ENCODE peak calls at places on chromosomes 1 and 21, in seven cellular contexts. B is heart left ventricle, D is uterus, T is IMR-90, A is thyroid gland, E is sigmoid colon, P is suprapubic skin. C is an unnamed sample. For H3K27me3, the result is how much of the 10 kb centered on the place peaks cover.

GRCh38 chr1:152486400-152487006 is 24.1 kb upstream of the LCE5A start:
- DNase-seq in B (no peak), D (no peak), T (no peak), A (no peak), E (no peak), P (no peak), C (no peak)

GRCh38 chr1:173302890-173303829 is 96.0 kb upstream of the TNFSF4 start:
- DNase-seq in B (no peak), D (no peak), T (no peak), A (no peak), E (no peak), P (no peak), C (no peak)

GRCh38 chr1:61332196-61332753 is 249.9 kb downstream of the NFIA start:
- DNase-seq in B (no peak), D (no peak), T (no peak), A (no peak), E (no peak), P (no peak), C (no peak)

GRCh38 chr1:28509705-28510349 is 4.0 kb downstream of the RCC1 start:
- DNase-seq in B (no peak), D (no peak), T (no peak), A (no peak), E (no peak), P (no peak), C (no peak)

GRCh38 chr1:150186789-150187559 is 37.3 kb downstream of the PLEKHO1 start:
- DNase-seq in B (no peak), D (no peak), T (peak), A (no peak), E (no peak), P (no peak), C (no peak)

GRCh38 chr1:156644146-156644545 is 2.2 kb downstream of the BCAN start:
- DNase-seq in B (no peak), D (no peak), T (no peak), A (no peak), E (no peak), P (no peak), C (no peak)

GRCh38 chr1:30727796-30728195 is 4.4 kb upstream of the MATN1 start:
- DNase-seq in B (no peak), D (no peak), T (peak), A (no peak), E (no peak), P (no peak), C (no peak)

GRCh38 chr1:175287849-175288248 is 95.3 kb upstream of the KIAA0040 start:
- DNase-seq in B (no peak), D (no peak), T (no peak), A (no peak), E (no peak), P (no peak), C (no peak)

GRCh38 chr1:46585312-46585711 is 18.8 kb downstream of the MKNK1 start:
- DNase-seq in B (no peak), D (no peak), T (no peak), A (no peak), E (no peak), P (no peak), C (no peak)

GRCh38 chr1:198530964-198531363 is 9.5 kb downstream of the ATP6V1G3 start:
- DNase-seq in B (no peak), D (no peak), T (no peak), A (no peak), E (no peak), P (no peak), C (no peak)

GRCh38 chr1:182164273-182164672 is 102.8 kb upstream of the ZNF648 start:
- DNase-seq in B (no peak), D (no peak), T (no peak), A (no peak), E (no peak), P (no peak), C (peak)

GRCh38 chr1:40861227-40862003 is 748 bp downstream of the CITED4 start:
- DNase-seq in B (peak), D (no peak), T (peak), A (peak), E (peak), P (no peak), C (no peak)

GRCh38 chr1:8598060-8598724 is 219.2 kb downstream of the RERE start:
- DNase-seq in B (peak), D (peak), T (peak), A (peak), E (peak), P (no peak), C (no peak)

GRCh38 chr1:212247179-212247721 is 38.0 kb upstream of the PPP2R5A start:
- DNase-seq in B (no peak), D (no peak), T (peak), A (peak), E (no peak), P (no peak), C (no peak)

GRCh38 chr1:112923956-112924349 is 32.0 kb downstream of the SLC16A1 start:
- DNase-seq in B (no peak), D (no peak), T (no peak), A (no peak), E (no peak), P (no peak), C (no peak)

GRCh38 chr1:117541003-117541402 is 64.8 kb upstream of the TENT5C start:
- DNase-seq in B (no peak), D (peak), T (no peak), A (peak), E (no peak), P (no peak), C (no peak)

GRCh38 chr1:54980046-54980527 is 341 bp upstream of the TMEM61 start:
- DNase-seq in B (no peak), D (no peak), T (no peak), A (no peak), E (no peak), P (no peak), C (no peak)

GRCh38 chr1:53400761-53401379 is 58.3 kb upstream of the DMRTB1 start:
- DNase-seq in B (no peak), D (no peak), T (peak), A (peak), E (peak), P (peak), C (no peak)

GRCh38 chr1:84859866-84860265 is 33.1 kb downstream of the LPAR3 start:
- DNase-seq in B (no peak), D (no peak), T (no peak), A (no peak), E (no peak), P (no peak), C (no peak)

GRCh38 chr1:179031855-179032513 is 6.3 kb downstream of the FAM20B start:
- DNase-seq in B (no peak), D (no peak), T (peak), A (no peak), E (no peak), P (no peak), C (no peak)

GRCh38 chr1:207027921-207028320 is 4.6 kb downstream of the C1orf116 start:
- DNase-seq in B (no peak), D (no peak), T (no peak), A (no peak), E (no peak), P (no peak), C (no peak)

GRCh38 chr1:159088050-159088449 is 11.5 kb upstream of the AIM2 start:
- DNase-seq in B (no peak), D (no peak), T (peak), A (no peak), E (no peak), P (no peak), C (no peak)

GRCh38 chr1:221241592-221241991 is 362.3 kb downstream of the HLX start:
- DNase-seq in B (no peak), D (no peak), T (no peak), A (no peak), E (no peak), P (no peak), C (no peak)

GRCh38 chr1:95547000-95547399 is 313.0 kb downstream of the RWDD3 start:
- DNase-seq in B (no peak), D (no peak), T (no peak), A (no peak), E (no peak), P (no peak), C (no peak)

GRCh38 chr1:2564006-2564814 is 8.0 kb downstream of the TNFRSF14 start:
- DNase-seq in B (no peak), D (no peak), T (no peak), A (no peak), E (no peak), P (no peak), C (no peak)

GRCh38 chr1:37556712-37557196 is at the start of gene DNALI1:
- DNase-seq in B (peak), D (peak), T (peak), A (peak), E (peak), P (peak), C (peak)

GRCh38 chr21:31873696-31874599 is 1.1 kb downstream of the HUNK start:
- DNase-seq in B (peak), D (peak), T (peak), A (peak), E (peak), P (peak), C (peak)

GRCh38 chr1:208004851-208005250 is 93.9 kb upstream of the CD34 start:
- DNase-seq in B (no peak), D (no peak), T (peak), A (no peak), E (no peak), P (no peak), C (no peak)

GRCh38 chr1:225461533-225462428 is 33.9 kb upstream of the LBR start:
- DNase-seq in B (no peak), D (peak), T (no peak), A (no peak), E (peak), P (peak), C (no peak)

GRCh38 chr1:230179249-230179648 is 112.2 kb downstream of the GALNT2 start:
- DNase-seq in B (no peak), D (no peak), T (no peak), A (no peak), E (no peak), P (no peak), C (no peak)

GRCh38 chr1:230174041-230174440 is 107.0 kb downstream of the GALNT2 start:
- DNase-seq in B (peak), D (peak), T (no peak), A (no peak), E (peak), P (no peak), C (no peak)

GRCh38 chr1:230174765-230175747 is 108.0 kb downstream of the GALNT2 start:
- DNase-seq in B (no peak), D (peak), T (no peak), A (no peak), E (no peak), P (no peak), C (no peak)

GRCh38 chr1:230175839-230176238 is 108.8 kb downstream of the GALNT2 start:
- DNase-seq in B (no peak), D (no peak), T (no peak), A (no peak), E (no peak), P (no peak), C (no peak)

GRCh38 chr1:230176871-230177411 is 109.9 kb downstream of the GALNT2 start:
- DNase-seq in B (peak), D (peak), T (peak), A (peak), E (peak), P (no peak), C (peak)
- H3K4me3 ChIP-seq in B (no peak), D (peak), T (no peak), A (no peak), E (no peak), P (peak), C (no peak)

DNA sequence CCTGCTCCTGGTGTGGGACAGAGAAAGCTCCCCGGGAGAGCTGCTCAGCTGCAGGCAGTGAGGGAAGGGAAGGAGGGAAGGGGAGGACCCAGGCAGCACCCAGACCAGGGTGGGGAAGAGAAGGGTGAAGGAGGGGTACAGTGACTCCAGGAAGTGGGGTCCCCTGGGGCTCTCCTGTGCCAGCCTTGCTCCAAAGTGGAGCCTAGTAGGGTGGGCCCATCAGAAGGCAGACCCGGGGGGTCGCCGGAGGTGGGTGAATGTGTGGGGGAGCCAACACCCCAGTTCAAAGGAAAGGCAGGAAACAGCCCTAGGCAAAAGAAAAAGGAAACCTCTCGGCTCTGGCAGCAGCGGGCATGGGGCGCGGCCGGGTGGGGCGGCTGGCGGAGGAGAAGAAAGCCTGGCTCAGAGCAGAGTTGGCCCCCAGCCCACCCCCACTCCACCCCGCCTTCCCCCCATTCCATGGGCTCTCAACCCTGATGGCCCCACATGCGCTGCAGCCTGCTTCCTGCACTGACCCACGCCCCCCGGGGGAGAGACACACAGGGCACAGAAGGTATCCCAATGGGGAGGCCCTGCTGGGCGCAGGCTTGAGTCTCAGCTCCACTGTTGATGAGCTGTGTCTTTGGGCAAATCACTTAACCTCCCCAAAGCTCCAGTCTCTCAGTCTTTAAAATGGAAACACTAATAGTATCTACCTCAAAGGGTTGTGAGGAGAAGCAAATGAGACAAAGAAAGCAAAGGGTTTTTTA is 5.7 kb downstream of the LGR6 start:
- DNase-seq in B (no peak), D (no peak), T (no peak), A (peak), E (no peak), P (no peak), C (no peak)
- H3K27me3 ChIP-seq in B (under half), D (under half), T (half or more), A (under half), E (under half), P (under half), C (under half)

DNA sequence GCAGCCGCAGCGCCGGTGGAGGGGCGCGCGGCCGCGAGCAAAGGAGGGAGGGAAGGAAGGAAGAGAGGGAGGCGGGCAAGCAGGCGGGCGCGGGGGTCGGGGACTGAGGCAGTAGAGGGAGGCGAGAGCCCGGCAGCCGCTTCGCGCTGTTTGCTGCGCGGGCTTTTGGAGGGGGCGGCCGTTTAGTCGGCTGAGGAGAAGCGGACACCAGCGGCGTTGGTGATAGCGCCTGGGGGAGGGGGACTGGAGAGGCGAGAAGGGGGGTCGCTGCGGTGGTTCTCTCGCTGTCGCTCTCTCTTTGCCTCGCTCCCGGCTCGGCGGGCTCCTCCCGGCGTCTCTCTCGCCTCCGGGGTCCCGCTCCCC is at the start of gene HS2ST1:
- DNase-seq in B (no peak), D (no peak), T (no peak), A (no peak), E (no peak), P (no peak), C (no peak)
- TF ChIP-seq POLR2A in B (no peak), D (peak), T (no peak), A (peak), E (peak), P (no peak), C (peak)

GRCh38 chr1:22051607-22052114 is 848 bp upstream of the CDC42 start:
- DNase-seq in B (no peak), D (no peak), T (no peak), A (no peak), E (no peak), P (peak), C (no peak)
- H3K4me3 ChIP-seq in B (no peak), D (no peak), T (no peak), A (no peak), E (no peak), P (no peak), C (no peak)

GRCh38 chr1:10812387-10812915 is 16.0 kb upstream of the CASZ1 start:
- DNase-seq in B (no peak), D (no peak), T (no peak), A (no peak), E (no peak), P (no peak), C (no peak)
- H3K27me3 ChIP-seq in B (under half), D (under half), T (half or more), A (under half), E (under half), P (under half), C (under half)

GRCh38 chr1:181061891-181062777 is 26.4 kb upstream of the IER5 start:
- DNase-seq in B (no peak), D (no peak), T (no peak), A (no peak), E (no peak), P (peak), C (no peak)
- TF ChIP-seq POLR2A in B (no peak), D (no peak), T (no peak), A (no peak), E (no peak), P (no peak), C (no peak)

GRCh38 chr1:26994020-26994745 is 691 bp downstream of the TRNP1 start:
- DNase-seq in B (no peak), D (no peak), T (no peak), A (peak), E (no peak), P (no peak), C (no peak)
- H3K4me3 ChIP-seq in B (peak), D (peak), T (peak), A (peak), E (peak), P (peak), C (peak)

GRCh38 chr1:3761296-3762010 is 9.2 kb downstream of the CCDC27 start:
- DNase-seq in B (no peak), D (no peak), T (no peak), A (no peak), E (no peak), P (peak), C (no peak)

GRCh38 chr1:3762151-3762872 is 10.1 kb downstream of the CCDC27 start:
- DNase-seq in B (no peak), D (no peak), T (no peak), A (no peak), E (no peak), P (peak), C (no peak)

GRCh38 chr1:3763351-3764125 is 9.0 kb upstream of the SMIM1 start:
- DNase-seq in B (no peak), D (no peak), T (no peak), A (peak), E (no peak), P (peak), C (no peak)

GRCh38 chr1:3759800-3760199 is 7.5 kb downstream of the CCDC27 start:
- DNase-seq in B (no peak), D (no peak), T (no peak), A (no peak), E (no peak), P (no peak), C (no peak)

DNA sequence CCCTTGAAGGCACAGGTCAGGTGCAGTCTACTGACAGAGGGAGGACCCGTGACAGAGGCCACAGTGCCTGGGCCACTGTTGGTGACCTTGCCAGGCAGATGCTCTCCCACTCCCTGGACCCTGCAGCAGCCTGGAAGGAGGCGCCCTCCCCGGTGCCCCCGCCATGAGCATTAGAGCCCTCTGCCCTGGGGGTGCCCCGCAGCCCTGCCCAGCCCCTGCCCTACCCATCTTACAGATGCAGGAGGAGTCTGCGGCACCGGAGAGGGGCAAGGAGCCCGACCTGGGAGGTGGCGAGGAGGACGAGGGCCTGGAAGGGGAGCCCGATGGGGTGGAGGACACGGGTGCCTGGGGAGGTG is 9.7 kb upstream of the SMIM1 start:
- DNase-seq in B (no peak), D (no peak), T (no peak), A (no peak), E (no peak), P (peak), C (no peak)
- H3K27me3 ChIP-seq in B (under half), D (under half), T (under half), A (under half), E (under half), P (half or more), C (under half)

GRCh38 chr1:32072622-32073386 is at the start of gene TMEM39B:
- DNase-seq in B (peak), D (peak), T (peak), A (peak), E (peak), P (peak), C (peak)
- TF ChIP-seq POLR2A in B (peak), D (peak), T (peak), A (peak), E (peak), P (no peak), C (no peak)

C was measured in tibial nerve.